ENCODE peak calls at places on chromosome 19, in six cellular contexts. Q, G, R, V, U and E are unnamed samples.

GRCh38 chr19:5621945-5622464 is 571 bp downstream of the SAFB2 start:
- DNase-seq in R (no peak), U (peak), Q (no peak), V (no peak), G (peak), E (peak)

GRCh38 chr19:6963937-6964336 is 57.3 kb downstream of the MBD3L2B start:
- DNase-seq in U (no peak), V (peak), G (no peak), R (no peak), Q (no peak), E (no peak)

GRCh38 chr19:45593520-45593919 is 8.5 kb downstream of the GPR4 start:
- DNase-seq in Q (no peak), V (no peak), R (no peak), G (no peak), U (no peak), E (no peak)

GRCh38 chr19:50043967-50044366 is 18.2 kb downstream of the ZNF473 start:
- DNase-seq in G (no peak), V (no peak), U (no peak), R (no peak), Q (no peak), E (no peak)

GRCh38 chr19:44066305-44066704 is 5.7 kb upstream of the ZNF284 start:
- DNase-seq in Q (no peak), R (no peak), G (no peak), U (no peak), V (no peak), E (no peak)

GRCh38 chr19:1183543-1184172 is 9.6 kb upstream of the SBNO2 start:
- DNase-seq in V (no peak), Q (no peak), R (peak), U (peak), G (no peak), E (peak)

GRCh38 chr19:6509118-6509971 is 7.2 kb upstream of the TUBB4A start:
- DNase-seq in G (no peak), V (no peak), U (peak), Q (peak), R (no peak), E (peak)

GRCh38 chr19:47020992-47021496 is 1.4 kb downstream of the NPAS1 start:
- DNase-seq in U (peak), Q (no peak), G (peak), R (no peak), V (no peak), E (no peak)

GRCh38 chr19:54473071-54473941 is at the start of gene CDC42EP5:
- DNase-seq in V (no peak), R (no peak), Q (no peak), U (peak), G (peak), E (no peak)

GRCh38 chr19:2027361-2027760 is 11.8 kb upstream of the BTBD2 start:
- DNase-seq in Q (no peak), R (no peak), G (no peak), V (no peak), U (no peak), E (no peak)

GRCh38 chr19:45630463-45630862 is 8.7 kb downstream of the EML2 start:
- DNase-seq in V (no peak), R (peak), G (no peak), U (peak), Q (no peak), E (no peak)

GRCh38 chr19:58084596-58085347 is 13.3 kb downstream of the ZSCAN18 start:
- DNase-seq in Q (no peak), G (no peak), U (no peak), V (no peak), R (no peak), E (no peak)

GRCh38 chr19:48230555-48231129 is 25.1 kb downstream of the CARD8 start:
- DNase-seq in U (no peak), Q (no peak), G (no peak), V (no peak), R (no peak), E (no peak)